ENCODE peak calls at places on chromosomes 1 and 21, in four cellular contexts. One of them, this sample, is unnamed.

GRCh38 chr1:172903581-172904220 is 147.0 kb downstream of the TNFSF18 start:
- DNase-seq in ovary: no peak
- DNase-seq in brain microvascular endothelial cell: no peak
- DNase-seq in A549: no peak
- DNase-seq in this sample: peak

GRCh38 chr1:201147396-201148015 is 6.8 kb downstream of the TMEM9 start:
- DNase-seq in A549: no peak
- DNase-seq in brain microvascular endothelial cell: no peak
- DNase-seq in ovary: no peak
- DNase-seq in this sample: no peak

GRCh38 chr1:168717906-168718891 is 10.8 kb downstream of the DPT start:
- DNase-seq in A549: no peak
- DNase-seq in ovary: no peak
- DNase-seq in brain microvascular endothelial cell: no peak
- DNase-seq in this sample: no peak

GRCh38 chr1:19793360-19794046 is 6.2 kb downstream of the TMCO4 start:
- DNase-seq in ovary: no peak
- DNase-seq in brain microvascular endothelial cell: no peak
- DNase-seq in A549: no peak
- DNase-seq in this sample: no peak

GRCh38 chr1:231021540-231022031 is 18.5 kb downstream of the FAM89A start:
- DNase-seq in brain microvascular endothelial cell: peak
- DNase-seq in A549: no peak
- DNase-seq in ovary: no peak
- DNase-seq in this sample: no peak

GRCh38 chr1:13539683-13540082 is 25.9 kb upstream of the LRRC38 start:
- DNase-seq in A549: no peak
- DNase-seq in ovary: no peak
- DNase-seq in brain microvascular endothelial cell: no peak
- DNase-seq in this sample: no peak

GRCh38 chr1:54951810-54952226 is 28.6 kb upstream of the TMEM61 start:
- DNase-seq in ovary: no peak
- DNase-seq in A549: no peak
- DNase-seq in brain microvascular endothelial cell: no peak
- DNase-seq in this sample: no peak

GRCh38 chr1:93845554-93846150 is 33.4 kb downstream of the DNTTIP2 start:
- DNase-seq in brain microvascular endothelial cell: peak
- DNase-seq in ovary: peak
- DNase-seq in A549: peak
- DNase-seq in this sample: peak

GRCh38 chr1:91502882-91503184 is 2.2 kb downstream of the CDC7 start:
- DNase-seq in brain microvascular endothelial cell: peak
- DNase-seq in ovary: no peak
- DNase-seq in A549: no peak
- DNase-seq in this sample: no peak

GRCh38 chr1:115543247-115543646 is 98.5 kb upstream of the VANGL1 start:
- DNase-seq in ovary: no peak
- DNase-seq in A549: no peak
- DNase-seq in brain microvascular endothelial cell: no peak
- DNase-seq in this sample: no peak

GRCh38 chr1:143665606-143666005 is 306.2 kb downstream of the FAM72C start:
- DNase-seq in brain microvascular endothelial cell: no peak
- DNase-seq in A549: no peak
- DNase-seq in ovary: no peak
- DNase-seq in this sample: no peak

GRCh38 chr1:27519341-27520258 is 29.6 kb upstream of the WASF2 start:
- DNase-seq in A549: no peak
- DNase-seq in ovary: no peak
- DNase-seq in brain microvascular endothelial cell: no peak
- DNase-seq in this sample: no peak

GRCh38 chr1:245704765-245705164 is 550.0 kb downstream of the KIF26B start:
- DNase-seq in ovary: no peak
- DNase-seq in A549: no peak
- DNase-seq in brain microvascular endothelial cell: peak
- DNase-seq in this sample: peak

GRCh38 chr1:118618618-118619340 is 369.4 kb downstream of the TBX15 start:
- DNase-seq in brain microvascular endothelial cell: no peak
- DNase-seq in A549: no peak
- DNase-seq in ovary: no peak
- DNase-seq in this sample: no peak

GRCh38 chr21:18772404-18772803 is 368.8 kb upstream of the TMPRSS15 start:
- DNase-seq in brain microvascular endothelial cell: no peak
- DNase-seq in A549: no peak
- DNase-seq in ovary: no peak
- DNase-seq in this sample: no peak

GRCh38 chr1:172948457-172948856 is 102.3 kb downstream of the TNFSF18 start:
- DNase-seq in brain microvascular endothelial cell: peak
- DNase-seq in ovary: no peak
- DNase-seq in A549: no peak
- DNase-seq in this sample: peak

GRCh38 chr21:43829575-43830119 is 35.4 kb upstream of the AGPAT3 start:
- DNase-seq in brain microvascular endothelial cell: no peak
- DNase-seq in A549: no peak
- DNase-seq in ovary: no peak
- DNase-seq in this sample: no peak

GRCh38 chr1:40232444-40232843 is 15.3 kb upstream of the TMCO2 start:
- DNase-seq in ovary: no peak
- DNase-seq in brain microvascular endothelial cell: no peak
- DNase-seq in A549: no peak
- DNase-seq in this sample: no peak

GRCh38 chr21:39406065-39406464 is 39.5 kb downstream of the LCA5L start:
- DNase-seq in ovary: no peak
- DNase-seq in A549: no peak
- DNase-seq in brain microvascular endothelial cell: no peak
- DNase-seq in this sample: no peak

GRCh38 chr1:62401034-62401433 is 35.8 kb upstream of the USP1 start:
- DNase-seq in ovary: no peak
- DNase-seq in A549: no peak
- DNase-seq in brain microvascular endothelial cell: no peak
- DNase-seq in this sample: no peak

GRCh38 chr1:157878059-157878458 is 36.5 kb upstream of the CD5L start:
- DNase-seq in A549: peak
- DNase-seq in ovary: no peak
- DNase-seq in brain microvascular endothelial cell: peak
- DNase-seq in this sample: peak

GRCh38 chr1:216464489-216464888 is 41.2 kb upstream of the USH2A start:
- DNase-seq in A549: no peak
- DNase-seq in brain microvascular endothelial cell: peak
- DNase-seq in ovary: no peak
- DNase-seq in this sample: peak

GRCh38 chr1:87706779-87707228 is 378.1 kb downstream of the LMO4 start:
- DNase-seq in ovary: no peak
- DNase-seq in brain microvascular endothelial cell: no peak
- DNase-seq in A549: no peak
- DNase-seq in this sample: no peak

GRCh38 chr1:44677201-44677520 is 2.6 kb downstream of the ARMH1 start:
- DNase-seq in A549: peak
- DNase-seq in brain microvascular endothelial cell: peak
- DNase-seq in ovary: no peak
- DNase-seq in this sample: peak

GRCh38 chr1:203175237-203176181 is at the start of gene MYBPH:
- DNase-seq in A549: no peak
- DNase-seq in ovary: no peak
- DNase-seq in brain microvascular endothelial cell: no peak
- DNase-seq in this sample: no peak

GRCh38 chr1:228224198-228225164 is 16.6 kb downstream of the OBSCN start:
- DNase-seq in A549: no peak
- DNase-seq in ovary: no peak
- DNase-seq in brain microvascular endothelial cell: no peak
- DNase-seq in this sample: no peak

GRCh38 chr1:8883510-8883909 is 5.0 kb upstream of the ENO1 start:
- DNase-seq in A549: no peak
- DNase-seq in ovary: no peak
- DNase-seq in brain microvascular endothelial cell: no peak
- DNase-seq in this sample: no peak
- H3K27ac ChIP-seq in A549: peak
- H3K27ac ChIP-seq in ovary: no peak
- H3K27ac ChIP-seq in brain microvascular endothelial cell: no peak
- H3K27ac ChIP-seq in this sample: no peak

DNA sequence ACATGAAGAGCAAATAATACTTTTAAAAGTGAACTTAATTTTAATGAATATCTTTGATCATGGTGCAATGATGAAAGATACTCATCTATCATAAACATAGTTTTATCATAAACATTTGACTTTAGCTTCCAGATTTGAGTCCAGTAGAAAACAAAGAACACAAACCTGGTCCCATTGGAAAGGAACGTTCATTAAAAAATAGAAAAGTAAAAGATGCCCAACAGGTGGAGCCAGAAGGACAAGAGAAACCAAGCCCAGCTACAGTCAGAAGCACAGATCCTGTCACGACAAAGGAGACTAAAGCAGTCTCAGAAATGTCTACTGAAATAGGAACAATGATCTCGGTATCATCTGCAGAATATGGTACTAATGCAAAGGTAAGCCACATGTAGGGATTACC is 55.6 kb upstream of the MYOCOS start:
- DNase-seq in ovary: no peak
- DNase-seq in brain microvascular endothelial cell: no peak
- DNase-seq in A549: no peak
- DNase-seq in this sample: no peak
- TF ChIP-seq CTCF in ovary: no peak
- TF ChIP-seq CTCF in brain microvascular endothelial cell: no peak
- TF ChIP-seq CTCF in A549: peak
- TF ChIP-seq CTCF in this sample: peak

DNA sequence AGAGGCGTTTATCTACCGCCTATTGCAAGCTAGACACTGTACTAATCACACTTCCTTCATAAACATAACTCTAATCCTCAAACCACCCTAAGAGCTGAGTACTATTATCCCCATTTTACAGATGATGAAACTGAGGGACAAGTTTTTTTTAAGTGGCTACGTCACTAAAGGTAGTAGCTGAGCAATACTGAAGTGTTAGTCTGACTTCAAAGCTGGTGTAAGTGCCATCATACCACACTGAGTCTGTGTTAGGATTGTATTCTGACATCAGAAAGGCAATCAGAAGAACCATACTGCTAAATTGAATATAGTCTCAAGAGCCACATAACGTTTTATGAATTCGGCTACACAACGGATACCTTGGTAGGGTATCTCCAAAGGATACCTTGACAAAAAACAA is 1.8 kb downstream of the TP53BP2 start:
- DNase-seq in A549: no peak
- DNase-seq in ovary: no peak
- DNase-seq in brain microvascular endothelial cell: no peak
- DNase-seq in this sample: no peak
- H3K27ac ChIP-seq in A549: no peak
- H3K27ac ChIP-seq in ovary: no peak
- H3K27ac ChIP-seq in brain microvascular endothelial cell: no peak
- H3K27ac ChIP-seq in this sample: no peak

GRCh38 chr1:6444377-6444776 is 19.8 kb downstream of the ESPN start:
- DNase-seq in brain microvascular endothelial cell: no peak
- DNase-seq in ovary: no peak
- DNase-seq in A549: no peak
- DNase-seq in this sample: no peak

GRCh38 chr1:6443339-6444115 is 19.0 kb downstream of the ESPN start:
- DNase-seq in ovary: no peak
- DNase-seq in A549: no peak
- DNase-seq in brain microvascular endothelial cell: no peak
- DNase-seq in this sample: no peak

GRCh38 chr1:6438047-6438525 is 13.5 kb downstream of the ESPN start:
- DNase-seq in A549: peak
- DNase-seq in ovary: peak
- DNase-seq in brain microvascular endothelial cell: no peak
- DNase-seq in this sample: peak

GRCh38 chr1:6441586-6441985 is 17.0 kb downstream of the ESPN start:
- DNase-seq in ovary: no peak
- DNase-seq in A549: no peak
- DNase-seq in brain microvascular endothelial cell: no peak
- DNase-seq in this sample: no peak

DNA sequence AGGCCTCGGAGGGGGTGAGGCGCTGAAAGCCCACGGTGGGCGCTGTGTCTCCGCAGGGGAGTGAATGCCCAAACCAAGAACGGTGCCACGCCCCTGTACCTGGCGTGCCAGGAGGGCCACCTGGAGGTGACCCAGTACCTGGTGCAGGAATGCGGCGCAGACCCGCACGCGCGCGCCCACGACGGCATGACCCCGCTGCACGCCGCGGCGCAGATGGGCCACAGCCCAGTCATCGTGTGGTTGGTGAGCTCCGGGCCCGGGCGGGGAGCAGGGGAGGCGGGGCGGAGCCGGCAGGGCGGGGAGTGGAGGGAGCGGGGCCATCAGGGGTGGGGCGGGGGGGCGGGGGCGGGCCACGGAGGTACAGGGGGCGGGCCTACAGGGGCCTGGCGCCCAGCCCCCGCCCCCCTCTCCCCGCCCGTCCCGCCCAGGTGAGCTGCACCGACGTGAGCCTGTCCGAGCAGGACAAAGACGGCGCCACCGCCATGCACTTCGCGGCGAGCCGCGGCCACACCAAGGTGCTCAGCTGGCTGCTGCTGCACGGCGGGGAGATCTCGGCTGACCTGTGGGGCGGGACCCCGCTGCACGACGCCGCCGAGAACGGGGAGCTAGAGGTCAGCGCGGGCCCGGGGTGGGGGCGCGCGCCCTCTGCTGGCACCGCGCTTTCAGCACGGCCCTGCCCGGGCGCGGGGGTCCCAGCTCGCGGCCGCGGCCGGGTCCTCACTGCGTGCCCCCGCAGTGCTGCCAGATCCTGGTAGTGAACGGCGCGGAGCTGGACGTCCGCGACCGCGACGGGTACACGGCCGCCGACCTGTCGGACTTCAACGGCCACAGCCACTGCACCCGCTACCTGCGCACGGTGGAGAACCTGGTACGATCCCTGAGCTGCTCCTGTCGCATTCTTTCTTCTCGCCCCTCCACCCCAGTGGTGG is 15.9 kb downstream of the ESPN start:
- DNase-seq in A549: no peak
- DNase-seq in brain microvascular endothelial cell: no peak
- DNase-seq in ovary: no peak
- DNase-seq in this sample: peak
- TF ChIP-seq CTCF in A549: peak
- TF ChIP-seq CTCF in brain microvascular endothelial cell: no peak
- TF ChIP-seq CTCF in ovary: no peak
- TF ChIP-seq CTCF in this sample: no peak